ENCODE peak calls at places on chromosomes 4 and X, in four cellular contexts. B is adipocyte, H is testis, O is esophagus squamous epithelium. L is an unnamed sample. For H3K4me1, the result is how much of the 10 kb centered on the place peaks cover.

GRCh38 chr4:25958110-25958509 is 44.1 kb downstream of the SMIM20 start:
- DNase-seq in O (no peak), H (no peak), B (no peak), L (no peak)

GRCh38 chrX:28585767-28586166 is 1.5 kb upstream of the IL1RAPL1 start:
- DNase-seq in O (no peak), H (no peak), B (no peak), L (no peak)

GRCh38 chr4:83738895-83739294 is 203.0 kb downstream of the GPAT3 start:
- DNase-seq in B (no peak), O (no peak), H (no peak), L (no peak)

GRCh38 chr4:145876531-145877180 is 62.0 kb downstream of the ZNF827 start:
- DNase-seq in B (no peak), H (no peak), O (no peak), L (no peak)

GRCh38 chr4:89708903-89709361 is 128.0 kb downstream of the SNCA start:
- DNase-seq in O (no peak), B (peak), H (no peak), L (no peak)

GRCh38 chrX:20091499-20091898 is 25.2 kb downstream of the MAP7D2 start:
- DNase-seq in H (no peak), O (no peak), B (no peak), L (no peak)

GRCh38 chr4:37685726-37686372 is 327 bp downstream of the RELL1 start:
- DNase-seq in B (peak), H (peak), O (peak), L (no peak)

GRCh38 chr4:2552806-2553205 is 16.4 kb downstream of the FAM193A start:
- DNase-seq in B (no peak), H (no peak), O (no peak), L (no peak)

GRCh38 chr4:70559216-70559830 is 32.7 kb upstream of the AMBN start:
- DNase-seq in B (peak), O (no peak), H (peak), L (no peak)

GRCh38 chr4:111934294-111934693 is 211.0 kb upstream of the FAM241A start:
- DNase-seq in H (no peak), B (no peak), O (no peak), L (no peak)

GRCh38 chr4:32010221-32010620 is 1290.1 kb downstream of the PCDH7 start:
- DNase-seq in B (no peak), O (no peak), H (no peak), L (no peak)

GRCh38 chr4:167234388-167234881 is at the start of gene SPOCK3:
- DNase-seq in H (peak), B (peak), O (no peak), L (no peak)

GRCh38 chrX:130028196-130028595 is 45.8 kb downstream of the BCORL1 start:
- DNase-seq in B (peak), O (no peak), H (peak), L (no peak)

GRCh38 chrX:136064661-136065043 is 79.4 kb downstream of the SLC9A6 start:
- DNase-seq in O (no peak), H (no peak), B (no peak), L (no peak)

GRCh38 chrX:148582353-148582752 is 81.9 kb downstream of the AFF2 start:
- DNase-seq in H (no peak), O (no peak), B (no peak), L (no peak)

GRCh38 chrX:148573119-148573518 is 72.7 kb downstream of the AFF2 start:
- DNase-seq in B (no peak), H (no peak), O (no peak), L (no peak)

GRCh38 chrX:148580016-148580415 is 79.6 kb downstream of the AFF2 start:
- DNase-seq in B (no peak), O (no peak), H (no peak), L (no peak)

GRCh38 chrX:148574247-148574973 is 74.0 kb downstream of the AFF2 start:
- DNase-seq in O (no peak), H (no peak), B (no peak), L (no peak)

DNA sequence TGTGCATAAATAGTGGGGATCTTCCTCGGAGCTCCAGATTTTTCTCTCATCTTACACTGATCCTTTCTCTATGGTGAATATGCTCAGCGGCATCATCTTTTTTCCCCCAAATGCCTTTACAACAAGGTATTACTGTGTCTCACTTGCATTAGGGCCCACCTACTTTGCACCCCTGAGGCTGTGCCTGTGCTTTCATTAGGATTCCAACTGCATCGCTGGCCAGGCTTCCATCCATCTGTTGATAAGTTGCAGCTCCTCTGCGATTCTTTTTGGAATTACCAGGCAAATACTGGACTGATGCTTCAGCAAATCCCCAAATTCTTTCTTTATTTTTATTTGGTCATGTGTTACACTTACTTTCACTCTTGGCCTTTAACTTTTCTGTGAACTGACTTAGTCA is 77.3 kb downstream of the AFF2 start:
- DNase-seq in H (no peak), O (no peak), B (no peak), L (no peak)
- H3K4me1 ChIP-seq in H (under half), O (under half), B (under half), L (under half)

DNA sequence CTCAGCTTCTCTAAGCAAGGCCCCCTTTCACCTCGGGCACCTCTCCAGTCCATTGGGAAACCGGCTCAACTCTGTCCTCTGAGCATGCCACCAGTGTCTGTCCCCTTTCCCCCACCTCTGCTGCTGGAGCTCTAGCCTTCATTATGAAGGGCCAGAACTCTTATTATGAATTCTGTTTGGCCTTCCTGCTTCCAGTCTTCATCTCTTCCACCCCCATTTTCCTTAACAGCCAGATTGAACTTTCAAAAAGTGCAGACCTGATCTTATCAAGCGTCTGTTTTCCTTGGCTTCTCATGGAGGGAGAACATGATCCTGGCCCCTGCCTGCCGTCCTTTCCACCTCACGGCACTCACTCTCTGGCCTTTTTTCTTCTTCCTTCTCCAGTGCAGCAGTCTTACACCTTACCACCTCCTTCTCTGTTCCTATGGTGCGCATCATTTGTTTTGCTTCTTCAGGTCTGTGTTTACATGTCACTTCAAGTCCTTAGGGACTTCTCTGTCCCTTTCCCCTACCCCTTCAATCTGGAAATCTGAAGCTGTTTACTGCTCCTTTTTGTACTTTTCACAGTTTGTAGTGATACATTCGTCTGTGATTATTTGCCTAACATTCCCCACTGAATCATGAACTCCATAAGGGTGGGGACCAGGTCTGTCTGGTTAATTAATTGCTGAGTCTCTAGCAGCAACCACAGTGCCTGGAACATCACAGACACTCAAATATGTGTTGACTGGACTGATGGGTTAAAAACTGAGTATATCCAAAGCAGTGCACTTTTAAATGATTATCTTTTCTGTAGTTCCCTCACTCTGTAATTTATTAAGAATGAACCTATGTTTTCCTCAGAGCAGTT is 55.8 kb downstream of the FNIP2 start:
- DNase-seq in O (no peak), H (no peak), B (peak), L (no peak)
- H3K4me1 ChIP-seq in O (under half), H (under half), B (half or more), L (half or more)

DNA sequence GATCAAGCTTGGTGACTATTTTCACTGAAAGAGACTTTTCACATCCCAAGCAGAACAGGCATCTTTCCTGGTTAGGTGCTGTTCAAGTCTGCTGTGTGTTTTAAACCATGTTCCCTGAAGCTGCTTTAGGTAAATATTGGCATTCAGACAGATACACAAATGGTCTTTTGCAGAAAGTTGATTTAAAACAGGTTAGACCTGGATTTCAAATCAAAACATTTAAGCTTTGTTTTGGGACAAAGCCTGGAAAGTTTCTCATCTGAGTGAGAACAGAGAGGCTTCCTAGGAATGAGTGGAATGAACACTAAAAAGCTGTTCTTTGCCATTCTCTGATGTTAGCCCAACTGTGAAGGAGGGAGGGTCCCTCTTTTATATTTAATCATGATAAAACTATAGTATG is 10.1 kb downstream of the ANXA3 start:
- DNase-seq in H (no peak), B (peak), O (no peak), L (no peak)
- H3K4me1 ChIP-seq in H (under half), B (under half), O (under half), L (under half)

GRCh38 chrX:71622347-71623104 is 4.2 kb upstream of the CXCR3 start:
- DNase-seq in B (peak), O (no peak), H (peak), L (no peak)
- H3K4me1 ChIP-seq in B (under half), O (under half), H (under half), L (under half)

GRCh38 chr4:85966308-85966882 is 393.5 kb downstream of the MAPK10 start:
- DNase-seq in B (peak), O (no peak), H (no peak), L (no peak)
- H3K4me1 ChIP-seq in B (half or more), O (under half), H (under half), L (under half)

GRCh38 chr4:169266081-169266480 is 4.7 kb downstream of the SH3RF1 start:
- DNase-seq in H (no peak), B (no peak), O (no peak), L (no peak)
- H3K4me1 ChIP-seq in H (under half), B (under half), O (under half), L (under half)

GRCh38 chrX:131032646-131033230 is 25.4 kb upstream of the ARHGAP36 start:
- DNase-seq in B (no peak), O (no peak), H (no peak), L (no peak)
- H3K4me1 ChIP-seq in B (under half), O (under half), H (under half), L (under half)

GRCh38 chr4:181731900-181732299 is 511.3 kb upstream of the TENM3 start:
- DNase-seq in O (no peak), H (no peak), B (no peak), L (no peak)
- H3K4me1 ChIP-seq in O (under half), H (under half), B (under half), L (under half)

GRCh38 chrX:153972368-153973126 is at the start of gene TMEM187:
- DNase-seq in H (peak), B (peak), O (no peak), L (peak)
- H3K4me1 ChIP-seq in H (under half), B (under half), O (under half), L (under half)

L was measured in thoracic aorta.